ENCODE peak calls at places on chromosomes 6 and 20, in ten cellular contexts. One of them, this sample, is unnamed.
A peak's percentile ranks its signal among the peaks of the same experiment; 100 is the strongest.

GRCh38 chr6:45633272-45633908 is 255.7 kb upstream of the SUPT3H start:
- DNase-seq in caudate nucleus: no peak
- DNase-seq in HT1080: no peak
- DNase-seq in mesendoderm: no peak
- DNase-seq in RWPE1: no peak
- DNase-seq in kidney epithelial cell: no peak
- DNase-seq in cardiac muscle cell: no peak
- DNase-seq in K562: no peak
- DNase-seq in HS-27A: no peak
- DNase-seq in effector CD4-positive, alpha-beta T cell: no peak
- DNase-seq in this sample: no peak

GRCh38 chr6:53795702-53796450 is 1.1 kb downstream of the LRRC1 start:
- DNase-seq in RWPE1: peak; percentile 40
- DNase-seq in HT1080: no peak
- DNase-seq in effector CD4-positive, alpha-beta T cell: peak; percentile 2
- DNase-seq in caudate nucleus: peak; percentile 48
- DNase-seq in cardiac muscle cell: peak; percentile 56
- DNase-seq in mesendoderm: peak; percentile 67
- DNase-seq in HS-27A: no peak
- DNase-seq in K562: no peak
- DNase-seq in kidney epithelial cell: no peak
- DNase-seq in this sample: no peak

GRCh38 chr20:45818239-45818638 is 5.8 kb downstream of the UBE2C start:
- DNase-seq in kidney epithelial cell: no peak
- DNase-seq in cardiac muscle cell: no peak
- DNase-seq in mesendoderm: peak; percentile 45
- DNase-seq in effector CD4-positive, alpha-beta T cell: no peak
- DNase-seq in HS-27A: no peak
- DNase-seq in HT1080: no peak
- DNase-seq in RWPE1: no peak
- DNase-seq in K562: no peak
- DNase-seq in caudate nucleus: no peak
- DNase-seq in this sample: no peak

GRCh38 chr20:37944456-37944981 is 41.6 kb downstream of the VSTM2L start:
- DNase-seq in effector CD4-positive, alpha-beta T cell: no peak
- DNase-seq in caudate nucleus: no peak
- DNase-seq in K562: no peak
- DNase-seq in cardiac muscle cell: no peak
- DNase-seq in RWPE1: no peak
- DNase-seq in HT1080: no peak
- DNase-seq in HS-27A: no peak
- DNase-seq in kidney epithelial cell: no peak
- DNase-seq in mesendoderm: no peak
- DNase-seq in this sample: no peak

GRCh38 chr6:149334682-149335160 is 17.2 kb downstream of the TAB2 start:
- DNase-seq in RWPE1: peak; percentile 64
- DNase-seq in HS-27A: peak; percentile 73
- DNase-seq in K562: no peak
- DNase-seq in mesendoderm: peak; percentile 58
- DNase-seq in cardiac muscle cell: no peak
- DNase-seq in effector CD4-positive, alpha-beta T cell: no peak
- DNase-seq in HT1080: peak; percentile 87
- DNase-seq in kidney epithelial cell: peak; percentile 85
- DNase-seq in caudate nucleus: no peak
- DNase-seq in this sample: no peak

GRCh38 chr20:4046311-4046924 is 31.1 kb upstream of the RNF24 start:
- DNase-seq in caudate nucleus: no peak
- DNase-seq in cardiac muscle cell: no peak
- DNase-seq in kidney epithelial cell: no peak
- DNase-seq in HS-27A: no peak
- DNase-seq in K562: no peak
- DNase-seq in mesendoderm: no peak
- DNase-seq in RWPE1: no peak
- DNase-seq in HT1080: no peak
- DNase-seq in effector CD4-positive, alpha-beta T cell: no peak
- DNase-seq in this sample: no peak

GRCh38 chr20:32481311-32482103 is 103.6 kb downstream of the NOL4L start:
- DNase-seq in RWPE1: no peak
- DNase-seq in cardiac muscle cell: no peak
- DNase-seq in HT1080: no peak
- DNase-seq in K562: no peak
- DNase-seq in kidney epithelial cell: no peak
- DNase-seq in mesendoderm: peak; percentile 8
- DNase-seq in HS-27A: no peak
- DNase-seq in effector CD4-positive, alpha-beta T cell: no peak
- DNase-seq in caudate nucleus: no peak
- DNase-seq in this sample: no peak

GRCh38 chr6:139868576-139868975 is 494.1 kb upstream of the CITED2 start:
- DNase-seq in caudate nucleus: no peak
- DNase-seq in cardiac muscle cell: no peak
- DNase-seq in kidney epithelial cell: no peak
- DNase-seq in HT1080: no peak
- DNase-seq in K562: no peak
- DNase-seq in effector CD4-positive, alpha-beta T cell: no peak
- DNase-seq in mesendoderm: peak; percentile 31
- DNase-seq in HS-27A: no peak
- DNase-seq in RWPE1: no peak
- DNase-seq in this sample: no peak

This sample was measured in iPS DF 6.9.